ENCODE peak calls at places on chromosomes 16 and 17, in eight cellular contexts. B is mucosa of descending colon, O is heart left ventricle, I is lung, K is ovary, J is H1, N is NT2/D1, P is esophagus squamous epithelium. E is an unnamed sample.

GRCh38 chr16:61617214-61617783 is 418.9 kb downstream of the CDH8 start:
- DNase-seq in B (no peak), O (no peak), I (no peak), K (no peak), J (no peak), N (no peak), P (no peak), E (no peak)

GRCh38 chr16:67917852-67918236 is 13.8 kb downstream of the CTRL start:
- DNase-seq in B (no peak), O (no peak), I (no peak), K (no peak), J (no peak), N (no peak), P (no peak), E (no peak)

GRCh38 chr17:31627960-31628359 is 231.1 kb downstream of the COPRS start:
- DNase-seq in B (no peak), O (no peak), I (no peak), K (no peak), J (no peak), N (no peak), P (no peak), E (no peak)

GRCh38 chr17:28384281-28385036 is 13.0 kb downstream of the SARM1 start:
- DNase-seq in B (peak; percentile 88), O (peak; percentile 63), I (peak; percentile 84), K (no peak), J (no peak), N (no peak), P (no peak), E (peak; percentile 12)

GRCh38 chr17:30358055-30358760 is 20.5 kb upstream of the CPD start:
- DNase-seq in B (no peak), O (no peak), I (no peak), K (no peak), J (no peak), N (no peak), P (no peak), E (no peak)

GRCh38 chr17:69480197-69480596 is 65.7 kb downstream of the MAP2K6 start:
- DNase-seq in B (no peak), O (no peak), I (no peak), K (no peak), J (no peak), N (no peak), P (no peak), E (no peak)

GRCh38 chr17:75827291-75828050 is 16.7 kb downstream of the UNC13D start:
- DNase-seq in B (peak; percentile 73), O (peak; percentile 79), I (peak; percentile 51), K (peak; percentile 65), J (peak; percentile 44), N (no peak), P (no peak), E (peak; percentile 80)

GRCh38 chr17:65515512-65515911 is 45.9 kb downstream of the AXIN2 start:
- DNase-seq in B (peak; percentile 44), O (no peak), I (no peak), K (no peak), J (no peak), N (no peak), P (no peak), E (no peak)

GRCh38 chr16:68401871-68402747 is 46.2 kb downstream of the SMPD3 start:
- DNase-seq in B (peak; percentile 5), O (no peak), I (no peak), K (no peak), J (no peak), N (no peak), P (no peak), E (no peak)

GRCh38 chr17:73542323-73542722 is 101.9 kb downstream of the SDK2 start:
- DNase-seq in B (no peak), O (no peak), I (no peak), K (no peak), J (no peak), N (no peak), P (no peak), E (no peak)

GRCh38 chr17:2179615-2180295 is 123.8 kb downstream of the SMG6 start:
- DNase-seq in B (no peak), O (peak; percentile 89), I (peak; percentile 77), K (peak; percentile 92), J (no peak), N (no peak), P (no peak), E (no peak)

GRCh38 chr16:87538594-87538993 is 45.8 kb upstream of the ZCCHC14 start:
- DNase-seq in B (no peak), O (no peak), I (no peak), K (no peak), J (no peak), N (no peak), P (no peak), E (no peak)

GRCh38 chr17:80119271-80119791 is 17.9 kb downstream of the GAA start:
- DNase-seq in B (no peak), O (no peak), I (no peak), K (no peak), J (no peak), N (no peak), P (no peak), E (no peak)

GRCh38 chr16:54265558-54266213 is 20.9 kb downstream of the IRX3 start:
- DNase-seq in B (no peak), O (peak; percentile 80), I (no peak), K (no peak), J (no peak), N (no peak), P (no peak), E (peak; percentile 11)

GRCh38 chr17:34436607-34437006 is 73.6 kb upstream of the CCL1 start:
- DNase-seq in B (no peak), O (no peak), I (no peak), K (no peak), J (no peak), N (no peak), P (no peak), E (no peak)

GRCh38 chr16:89184685-89185061 is 13.1 kb downstream of the CDH15 start:
- DNase-seq in B (no peak), O (peak; percentile 17), I (no peak), K (no peak), J (no peak), N (no peak), P (no peak), E (no peak)

GRCh38 chr16:70691223-70692129 is 5.6 kb upstream of the MTSS2 start:
- DNase-seq in B (no peak), O (peak; percentile 86), I (no peak), K (peak; percentile 82), J (no peak), N (no peak), P (no peak), E (peak; percentile 82)

GRCh38 chr17:31674305-31674704 is 184.7 kb downstream of the COPRS start:
- DNase-seq in B (no peak), O (no peak), I (no peak), K (no peak), J (no peak), N (no peak), P (no peak), E (no peak)

GRCh38 chr16:52557236-52557635 is 10.3 kb upstream of the TOX3 start:
- DNase-seq in B (peak; percentile 38), O (no peak), I (no peak), K (no peak), J (no peak), N (no peak), P (no peak), E (no peak)

GRCh38 chr16:88732172-88732960 is 26.1 kb downstream of the CTU2 start:
- DNase-seq in B (no peak), O (no peak), I (no peak), K (no peak), J (no peak), N (no peak), P (no peak), E (no peak)

GRCh38 chr17:75624714-75625345 is 8.4 kb upstream of the SMIM5 start:
- DNase-seq in B (no peak), O (no peak), I (no peak), K (no peak), J (no peak), N (no peak), P (no peak), E (no peak)

GRCh38 chr17:81909966-81910839 is 996 bp downstream of the PCYT2 start:
- DNase-seq in B (no peak), O (no peak), I (no peak), K (no peak), J (no peak), N (no peak), P (no peak), E (no peak)

GRCh38 chr16:23534868-23535860 is 22.0 kb downstream of the EARS2 start:
- DNase-seq in B (no peak), O (no peak), I (no peak), K (no peak), J (no peak), N (no peak), P (no peak), E (no peak)

GRCh38 chr17:43094129-43094834 is 30.9 kb downstream of the BRCA1 start:
- DNase-seq in B (no peak), O (no peak), I (no peak), K (no peak), J (no peak), N (no peak), P (no peak), E (no peak)

GRCh38 chr17:50050431-50051032 is 5.4 kb upstream of the ITGA3 start:
- DNase-seq in B (no peak), O (no peak), I (no peak), K (no peak), J (no peak), N (no peak), P (no peak), E (no peak)

GRCh38 chr16:51762081-51762995 is 611.3 kb upstream of the SALL1 start:
- DNase-seq in B (peak; percentile 76), O (peak; percentile 44), I (peak; percentile 63), K (peak; percentile 73), J (peak; percentile 19), N (peak; percentile 71), P (no peak), E (no peak)

GRCh38 chr16:84511180-84511800 is 6.8 kb upstream of the MEAK7 start:
- DNase-seq in B (peak; percentile 90), O (peak; percentile 74), I (peak; percentile 85), K (peak; percentile 73), J (peak; percentile 64), N (peak; percentile 72), P (no peak), E (peak; percentile 93)

GRCh38 chr16:3289998-3290673 is 6.8 kb downstream of the ZNF263 start:
- DNase-seq in B (no peak), O (no peak), I (no peak), K (no peak), J (no peak), N (no peak), P (no peak), E (no peak)
- H3K36me3 ChIP-seq in B (peaks cover 25% of the 10 kb centered on the region), O (peaks cover 86% of the 10 kb centered on the region), I (peaks cover 48% of the 10 kb centered on the region), K (peaks cover 3% of the 10 kb centered on the region), J (peaks cover 72% of the 10 kb centered on the region), N (peaks cover 87% of the 10 kb centered on the region), P (peaks cover 42% of the 10 kb centered on the region), E (peaks cover 91% of the 10 kb centered on the region)

GRCh38 chr17:61849674-61850073 is 13.7 kb downstream of the BRIP1 start:
- DNase-seq in B (no peak), O (no peak), I (no peak), K (no peak), J (no peak), N (no peak), P (no peak), E (no peak)
- H3K36me3 ChIP-seq in B (no peaks in the 10 kb centered on the region), O (no peaks in the 10 kb centered on the region), I (no peaks in the 10 kb centered on the region), K (no peaks in the 10 kb centered on the region), J (peaks cover 44% of the 10 kb centered on the region), N (peaks cover 70% of the 10 kb centered on the region), P (no peaks in the 10 kb centered on the region), E (no peaks in the 10 kb centered on the region)

GRCh38 chr16:74942977-74943918 is 41.7 kb downstream of the WDR59 start:
- DNase-seq in B (no peak), O (no peak), I (no peak), K (no peak), J (no peak), N (no peak), P (no peak), E (no peak)
- H3K36me3 ChIP-seq in B (no peaks in the 10 kb centered on the region), O (peaks cover 81% of the 10 kb centered on the region), I (peaks cover 33% of the 10 kb centered on the region), K (no peaks in the 10 kb centered on the region), J (peaks cover 59% of the 10 kb centered on the region), N (peaks cover 63% of the 10 kb centered on the region), P (peaks cover 6% of the 10 kb centered on the region), E (peaks cover 49% of the 10 kb centered on the region)

GRCh38 chr17:78999947-79000395 is 9.6 kb downstream of the CANT1 start:
- DNase-seq in B (no peak), O (no peak), I (no peak), K (peak; percentile 5), J (no peak), N (no peak), P (no peak), E (peak; percentile 58)
- H3K36me3 ChIP-seq in B (no peaks in the 10 kb centered on the region), O (peaks cover 35% of the 10 kb centered on the region), I (peaks cover 46% of the 10 kb centered on the region), K (no peaks in the 10 kb centered on the region), J (peaks cover 4% of the 10 kb centered on the region), N (peaks cover 72% of the 10 kb centered on the region), P (peaks cover 10% of the 10 kb centered on the region), E (peaks cover 31% of the 10 kb centered on the region)